ENCODE peak calls at places on chromosomes 16 and 17, in nine cellular contexts. J is cardiac fibroblast, K is endothelial cell, T is GM23338, E is ascending aorta, R is heart left ventricle, N is colonic mucosa, V is mucosa of descending colon, F is AG09319. S is an unnamed sample.

GRCh38 chr17:76550712-76551615 is 11.1 kb downstream of the PRCD start:
- DNase-seq in J (peak; percentile 76), K (no peak), T (peak; percentile 50), E (no peak), R (no peak), N (no peak), V (no peak), F (no peak), S (no peak)

GRCh38 chr16:27286446-27286845 is 17.9 kb upstream of the NSMCE1 start:
- DNase-seq in J (peak; percentile 94), K (no peak), T (no peak), E (peak; percentile 83), R (peak; percentile 30), N (no peak), V (no peak), F (peak; percentile 74), S (no peak)

GRCh38 chr17:78029697-78030096 is 71.2 kb downstream of the TNRC6C start:
- DNase-seq in J (no peak), K (no peak), T (no peak), E (no peak), R (no peak), N (no peak), V (no peak), F (no peak), S (no peak)

GRCh38 chr16:10497132-10498088 is 83.0 kb downstream of the EMP2 start:
- DNase-seq in J (no peak), K (no peak), T (no peak), E (no peak), R (no peak), N (no peak), V (no peak), F (no peak), S (no peak)

GRCh38 chr16:76729525-76729924 is 452.3 kb downstream of the CNTNAP4 start:
- DNase-seq in J (no peak), K (no peak), T (peak; percentile 10), E (no peak), R (no peak), N (no peak), V (no peak), F (no peak), S (peak; percentile 3)

GRCh38 chr17:77963441-77963840 is 4.9 kb downstream of the TNRC6C start:
- DNase-seq in J (peak; percentile 94), K (no peak), T (no peak), E (no peak), R (peak; percentile 73), N (no peak), V (no peak), F (peak; percentile 48), S (peak; percentile 80)

GRCh38 chr17:78839173-78839761 is 1.3 kb downstream of the USP36 start:
- DNase-seq in J (peak; percentile 24), K (no peak), T (no peak), E (no peak), R (no peak), N (no peak), V (no peak), F (no peak), S (no peak)

GRCh38 chr16:50196736-50197135 is 43.6 kb downstream of the TENT4B start:
- DNase-seq in J (peak; percentile 35), K (no peak), T (no peak), E (no peak), R (no peak), N (no peak), V (no peak), F (no peak), S (no peak)

GRCh38 chr16:89118361-89119061 is 24.9 kb downstream of the ACSF3 start:
- DNase-seq in J (no peak), K (no peak), T (no peak), E (no peak), R (no peak), N (no peak), V (peak; percentile 44), F (no peak), S (peak; percentile 45)

GRCh38 chr17:27349540-27350021 is 55.7 kb downstream of the WSB1 start:
- DNase-seq in J (no peak), K (no peak), T (peak; percentile 64), E (no peak), R (no peak), N (peak; percentile 42), V (peak; percentile 58), F (no peak), S (no peak)

GRCh38 chr17:80419255-80419654 is 4.3 kb downstream of the ENDOV start:
- DNase-seq in J (no peak), K (no peak), T (no peak), E (no peak), R (no peak), N (no peak), V (no peak), F (no peak), S (no peak)

GRCh38 chr16:53053967-53054669 is 673 bp upstream of the CHD9 start:
- DNase-seq in J (peak; percentile 65), K (no peak), T (no peak), E (no peak), R (peak; percentile 56), N (peak; percentile 67), V (peak; percentile 73), F (no peak), S (peak; percentile 48)

GRCh38 chr16:1651055-1651454 is 27.0 kb upstream of the JPT2 start:
- DNase-seq in J (no peak), K (no peak), T (no peak), E (no peak), R (no peak), N (no peak), V (no peak), F (no peak), S (peak; percentile 18)

GRCh38 chr17:67570797-67571196 is 146.9 kb upstream of the NOL11 start:
- DNase-seq in J (no peak), K (no peak), T (no peak), E (no peak), R (no peak), N (no peak), V (no peak), F (no peak), S (no peak)

GRCh38 chr16:67302882-67303434 is 23.6 kb downstream of the KCTD19 start:
- DNase-seq in J (no peak), K (no peak), T (peak; percentile 34), E (no peak), R (no peak), N (no peak), V (no peak), F (no peak), S (no peak)

GRCh38 chr17:67855504-67856324 is 30.4 kb downstream of the BPTF start:
- DNase-seq in J (no peak), K (no peak), T (no peak), E (no peak), R (no peak), N (no peak), V (no peak), F (no peak), S (no peak)

GRCh38 chr16:74321356-74321755 is 24.7 kb downstream of the PSMD7 start:
- DNase-seq in J (no peak), K (no peak), T (no peak), E (no peak), R (no peak), N (no peak), V (no peak), F (no peak), S (no peak)

GRCh38 chr16:84532299-84532724 is 27.9 kb upstream of the MEAK7 start:
- DNase-seq in J (peak; percentile 93), K (peak; percentile 57), T (peak; percentile 90), E (peak; percentile 91), R (peak; percentile 68), N (no peak), V (peak; percentile 56), F (peak; percentile 94), S (no peak)

GRCh38 chr16:69910964-69911363 is 40.2 kb upstream of the CLEC18A start:
- DNase-seq in J (no peak), K (no peak), T (no peak), E (no peak), R (no peak), N (no peak), V (no peak), F (no peak), S (no peak)

GRCh38 chr16:13961099-13961811 is 41.3 kb downstream of the ERCC4 start:
- DNase-seq in J (peak; percentile 76), K (no peak), T (no peak), E (no peak), R (no peak), N (no peak), V (no peak), F (no peak), S (peak; percentile 52)

GRCh38 chr17:58254803-58255202 is 16.4 kb downstream of the LPO start:
- DNase-seq in J (no peak), K (no peak), T (peak; percentile 79), E (no peak), R (no peak), N (no peak), V (no peak), F (no peak), S (no peak)
- TF ChIP-seq CTCF in J (no peak), K (no peak), T (peak; percentile 77), E (no peak), R (no peak), N (no peak), V (no peak), F (no peak), S (no peak)

DNA sequence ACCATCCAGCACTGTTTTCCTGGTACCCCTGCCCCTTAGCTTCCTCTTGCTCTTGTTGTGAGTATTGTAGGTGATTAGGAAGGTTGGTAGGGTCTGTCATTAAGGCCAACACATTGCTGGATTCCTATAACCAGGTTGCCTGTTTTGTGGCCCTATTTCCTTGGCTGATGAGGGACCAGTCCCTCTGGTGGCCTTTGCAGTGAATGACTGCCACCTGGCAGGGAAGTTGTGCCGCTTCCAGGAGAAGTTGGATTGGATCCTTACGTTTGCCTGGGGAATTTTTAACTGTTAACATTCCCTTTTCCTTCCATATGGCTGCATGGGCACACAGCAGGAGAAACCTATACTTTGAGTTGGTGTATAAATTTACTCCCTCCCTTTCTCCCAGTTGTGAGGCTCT is 32.4 kb downstream of the LCMT1 start:
- DNase-seq in J (no peak), K (peak; percentile 19), T (peak; percentile 47), E (no peak), R (no peak), N (no peak), V (no peak), F (no peak), S (peak; percentile 13)
- TF ChIP-seq CTCF in J (peak; percentile 48), K (peak; percentile 56), T (peak; percentile 46), E (no peak), R (peak; percentile 15), N (no peak), V (peak; percentile 10), F (no peak), S (peak; percentile 38)

DNA sequence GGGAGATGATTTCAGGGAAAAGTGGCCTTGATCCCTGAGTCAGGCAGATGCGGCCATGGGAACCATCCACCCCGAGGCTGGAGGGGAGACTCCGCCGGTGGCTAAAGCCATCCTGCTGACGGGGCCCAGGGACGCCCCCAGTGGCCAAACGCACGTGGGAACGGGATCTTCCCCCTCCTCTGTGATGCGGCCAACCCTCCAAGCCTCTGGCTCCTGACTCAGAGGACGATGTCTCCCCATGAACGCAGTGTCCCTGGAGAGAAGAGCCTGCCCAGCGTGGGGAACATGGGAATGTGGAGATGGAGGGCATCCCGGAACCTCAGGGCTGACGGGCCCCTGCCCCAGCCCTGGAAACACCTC is 25.0 kb downstream of the SLC7A5 start:
- DNase-seq in J (no peak), K (no peak), T (peak; percentile 76), E (no peak), R (peak; percentile 50), N (no peak), V (no peak), F (no peak), S (peak; percentile 69)
- TF ChIP-seq CTCF in J (peak; percentile 14), K (no peak), T (peak; percentile 62), E (no peak), R (no peak), N (no peak), V (no peak), F (no peak), S (peak; percentile 43)

GRCh38 chr17:49596613-49597244 is 21.1 kb downstream of the NXPH3 start:
- DNase-seq in J (no peak), K (no peak), T (no peak), E (no peak), R (no peak), N (no peak), V (no peak), F (no peak), S (no peak)
- TF ChIP-seq CTCF in J (no peak), K (no peak), T (no peak), E (no peak), R (no peak), N (no peak), V (no peak), F (no peak), S (no peak)